ENCODE peak calls at places on chromosomes 6 and 20, in five cellular contexts. H, X, N, M and Y are unnamed samples.

GRCh38 chr6:2680264-2680908 is 70.3 kb downstream of the MYLK4 start:
- DNase-seq in H (no peak), X (no peak), N (no peak), M (no peak), Y (no peak)

GRCh38 chr20:1945134-1945618 is 48.7 kb downstream of the PDYN start:
- DNase-seq in H (no peak), X (peak), N (peak), M (peak), Y (peak)

GRCh38 chr6:11163932-11164331 is 52.4 kb upstream of the ERVFRD-1 start:
- DNase-seq in H (peak), X (no peak), N (no peak), M (no peak), Y (no peak)

GRCh38 chr20:19552144-19552895 is 205.7 kb upstream of the RIN2 start:
- DNase-seq in H (no peak), X (no peak), N (peak), M (peak), Y (no peak)

GRCh38 chr20:20452254-20452676 is 84.4 kb downstream of the INSM1 start:
- DNase-seq in H (peak), X (peak), N (no peak), M (peak), Y (peak)

GRCh38 chr6:37538107-37538506 is 38.4 kb upstream of the CCDC167 start:
- DNase-seq in H (no peak), X (peak), N (peak), M (no peak), Y (no peak)

GRCh38 chr6:158869604-158870417 is 50.6 kb upstream of the EZR start:
- DNase-seq in H (peak), X (peak), N (peak), M (peak), Y (peak)

GRCh38 chr6:72836971-72837370 is 215.1 kb downstream of the KCNQ5 start:
- DNase-seq in H (no peak), X (no peak), N (no peak), M (no peak), Y (no peak)

GRCh38 chr20:46213946-46214830 is 94.1 kb downstream of the CDH22 start:
- DNase-seq in H (no peak), X (no peak), N (no peak), M (no peak), Y (no peak)

GRCh38 chr6:123908813-123909212 is 105.1 kb downstream of the NKAIN2 start:
- DNase-seq in H (no peak), X (no peak), N (no peak), M (no peak), Y (no peak)